ENCODE peak calls at places on chromosomes 4 and X, in eight cellular contexts. N, P, B, Z, K, D, G and A are unnamed samples.

GRCh38 chrX:138856881-138857280 is 145.4 kb upstream of the FGF13 start:
- DNase-seq in N (no peak), P (peak), B (no peak), Z (no peak), K (no peak), D (no peak), G (no peak), A (no peak)

GRCh38 chr4:153488006-153488718 is 22.0 kb downstream of the TMEM131L start:
- DNase-seq in N (peak), P (peak), B (no peak), Z (peak), K (peak), D (no peak), G (no peak), A (no peak)

GRCh38 chr4:48779095-48779997 is 733 bp downstream of the FRYL start:
- DNase-seq in N (peak), P (peak), B (peak), Z (peak), K (peak), D (peak), G (peak), A (peak)

GRCh38 chr4:14168919-14169318 is 541.4 kb upstream of the BOD1L1 start:
- DNase-seq in N (peak), P (peak), B (no peak), Z (no peak), K (peak), D (no peak), G (peak), A (no peak)

GRCh38 chrX:2608638-2609430 is 82.3 kb upstream of the CD99 start:
- DNase-seq in N (peak), P (peak), B (no peak), Z (peak), K (peak), D (peak), G (peak), A (peak)

GRCh38 chrX:70134116-70134477 is 850 bp downstream of the IGBP1 start:
- DNase-seq in N (peak), P (no peak), B (peak), Z (no peak), K (peak), D (no peak), G (no peak), A (no peak)

GRCh38 chr4:26217961-26218676 is 102.7 kb upstream of the RBPJ start:
- DNase-seq in N (no peak), P (no peak), B (peak), Z (peak), K (no peak), D (no peak), G (peak), A (no peak)

GRCh38 chr4:40046311-40046980 is 10.2 kb upstream of the N4BP2 start:
- DNase-seq in N (peak), P (peak), B (no peak), Z (no peak), K (peak), D (no peak), G (peak), A (no peak)

GRCh38 chrX:41258281-41258680 is 75.7 kb upstream of the DDX3X start:
- DNase-seq in N (no peak), P (no peak), B (no peak), Z (no peak), K (no peak), D (no peak), G (no peak), A (no peak)

GRCh38 chr4:114180481-114180880 is 201.0 kb upstream of the ARSJ start:
- DNase-seq in N (no peak), P (peak), B (no peak), Z (no peak), K (peak), D (peak), G (peak), A (no peak)

GRCh38 chr4:151921371-151921770 is 160.6 kb upstream of the GATB start:
- DNase-seq in N (no peak), P (peak), B (no peak), Z (no peak), K (peak), D (no peak), G (no peak), A (no peak)

GRCh38 chr4:88006956-88007303 is 505 bp upstream of the PKD2 start:
- DNase-seq in N (no peak), P (no peak), B (no peak), Z (no peak), K (no peak), D (no peak), G (no peak), A (no peak)

GRCh38 chrX:120269379-120270035 is 18.9 kb downstream of the ZBTB33 start:
- DNase-seq in N (no peak), P (no peak), B (no peak), Z (no peak), K (no peak), D (no peak), G (no peak), A (no peak)

GRCh38 chrX:77442728-77443127 is 4.5 kb upstream of the FGF16 start:
- DNase-seq in N (no peak), P (peak), B (no peak), Z (no peak), K (peak), D (no peak), G (no peak), A (no peak)

GRCh38 chr4:1956631-1957030 is 52.1 kb downstream of the NELFA start:
- DNase-seq in N (no peak), P (no peak), B (no peak), Z (no peak), K (no peak), D (no peak), G (no peak), A (no peak)

GRCh38 chr4:80161413-80162058 is 35.8 kb upstream of the PRDM8 start:
- DNase-seq in N (no peak), P (no peak), B (no peak), Z (no peak), K (no peak), D (no peak), G (no peak), A (no peak)

GRCh38 chr4:140344621-140345020 is 28.8 kb upstream of the SCOC start:
- DNase-seq in N (no peak), P (peak), B (no peak), Z (no peak), K (no peak), D (no peak), G (no peak), A (no peak)

GRCh38 chr4:126794363-126794762 is 838.4 kb upstream of the INTU start:
- DNase-seq in N (no peak), P (peak), B (no peak), Z (no peak), K (peak), D (no peak), G (no peak), A (no peak)

GRCh38 chr4:168480991-168481588 is 798 bp upstream of the DDX60L start:
- DNase-seq in N (peak), P (peak), B (peak), Z (no peak), K (peak), D (no peak), G (peak), A (no peak)

GRCh38 chrX:111560801-111561200 is 49.4 kb downstream of the SERTM2 start:
- DNase-seq in N (no peak), P (no peak), B (no peak), Z (no peak), K (no peak), D (no peak), G (no peak), A (no peak)

GRCh38 chr4:2793920-2794706 is 1.2 kb downstream of the SH3BP2 start:
- DNase-seq in N (peak), P (no peak), B (no peak), Z (peak), K (no peak), D (peak), G (no peak), A (peak)

GRCh38 chrX:40897768-40898167 is 162.4 kb upstream of the MED14 start:
- DNase-seq in N (no peak), P (no peak), B (no peak), Z (no peak), K (no peak), D (peak), G (no peak), A (no peak)

GRCh38 chr4:73948990-73949706 is 32.7 kb downstream of the PF4 start:
- DNase-seq in N (no peak), P (no peak), B (no peak), Z (no peak), K (no peak), D (no peak), G (no peak), A (no peak)

GRCh38 chr4:155405059-155405458 is 28.3 kb upstream of the MAP9 start:
- DNase-seq in N (no peak), P (no peak), B (no peak), Z (no peak), K (peak), D (no peak), G (no peak), A (no peak)

GRCh38 chrX:40140706-40141499 is 43.1 kb upstream of the BCOR start:
- DNase-seq in N (no peak), P (peak), B (no peak), Z (peak), K (peak), D (no peak), G (peak), A (peak)

GRCh38 chr4:185833055-185833598 is 21.1 kb upstream of the SORBS2 start:
- DNase-seq in N (no peak), P (peak), B (no peak), Z (no peak), K (peak), D (no peak), G (no peak), A (no peak)

GRCh38 chr4:41963105-41963504 is 18.5 kb upstream of the DCAF4L1 start:
- DNase-seq in N (no peak), P (peak), B (no peak), Z (no peak), K (peak), D (no peak), G (no peak), A (no peak)
- TF ChIP-seq CTCF in N (peak), P (peak), B (peak), Z (peak), K (peak), D (no peak), G (no peak), A (no peak)

DNA sequence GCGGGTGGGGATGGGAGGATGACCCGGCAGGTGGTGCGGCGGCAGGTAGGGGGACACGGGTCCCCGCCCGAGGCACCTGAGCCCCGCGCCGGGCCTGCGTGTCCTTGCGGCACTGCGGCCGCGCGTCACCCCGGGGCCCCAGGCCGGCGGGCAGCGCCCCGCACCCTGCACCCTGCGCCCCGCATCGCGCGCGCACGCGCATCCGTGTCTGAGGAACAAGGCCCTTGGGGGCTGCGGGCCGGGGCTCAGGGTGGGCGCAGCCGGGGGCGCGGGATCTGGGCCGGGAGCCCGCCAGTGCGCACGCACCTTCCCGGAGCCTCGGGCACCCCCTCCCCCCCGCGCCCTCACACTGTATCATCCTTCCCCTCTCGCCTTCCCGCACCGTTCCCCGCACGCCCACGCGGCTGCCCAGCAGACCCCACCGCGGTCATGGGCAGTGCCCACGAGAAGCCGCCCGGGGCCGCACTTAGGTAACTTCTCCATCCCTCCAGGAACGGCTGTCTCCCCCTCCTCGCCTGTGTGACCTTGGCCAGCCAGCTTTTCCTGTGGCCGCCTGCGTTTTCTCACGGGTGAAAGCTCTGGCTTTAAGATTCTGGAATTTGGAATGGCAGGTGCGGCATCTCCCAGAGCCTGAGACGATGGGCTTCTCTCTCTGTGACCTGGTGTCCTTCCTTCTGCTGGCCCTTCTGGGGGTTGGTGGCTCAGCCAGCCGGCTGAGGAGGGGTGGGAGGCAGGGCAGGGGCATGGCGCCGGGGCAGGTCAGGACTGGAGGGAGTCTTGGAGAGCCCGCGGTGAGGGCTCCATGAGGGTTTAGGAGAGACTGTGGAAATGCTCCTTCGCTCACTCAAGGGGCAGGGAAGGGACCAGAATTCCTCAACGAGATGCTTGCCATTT is 746 bp downstream of the ATP2B3 start:
- DNase-seq in N (no peak), P (no peak), B (no peak), Z (no peak), K (no peak), D (no peak), G (no peak), A (no peak)
- H3K4me3 ChIP-seq in N (no peak), P (no peak), B (no peak), Z (no peak), K (no peak), D (peak), G (no peak), A (peak)

GRCh38 chr4:169615467-169616106 is 3.2 kb upstream of the NEK1 start:
- DNase-seq in N (no peak), P (peak), B (no peak), Z (no peak), K (peak), D (no peak), G (no peak), A (no peak)

GRCh38 chr4:169617306-169617705 is 3.1 kb upstream of the CLCN3 start:
- DNase-seq in N (no peak), P (no peak), B (no peak), Z (no peak), K (no peak), D (no peak), G (no peak), A (no peak)

GRCh38 chr4:169611991-169612868 is at the start of gene NEK1:
- DNase-seq in N (peak), P (peak), B (peak), Z (peak), K (peak), D (peak), G (peak), A (peak)

GRCh38 chr4:169611157-169611556 is 1.2 kb downstream of the NEK1 start:
- DNase-seq in N (no peak), P (no peak), B (no peak), Z (no peak), K (no peak), D (no peak), G (no peak), A (no peak)

DNA sequence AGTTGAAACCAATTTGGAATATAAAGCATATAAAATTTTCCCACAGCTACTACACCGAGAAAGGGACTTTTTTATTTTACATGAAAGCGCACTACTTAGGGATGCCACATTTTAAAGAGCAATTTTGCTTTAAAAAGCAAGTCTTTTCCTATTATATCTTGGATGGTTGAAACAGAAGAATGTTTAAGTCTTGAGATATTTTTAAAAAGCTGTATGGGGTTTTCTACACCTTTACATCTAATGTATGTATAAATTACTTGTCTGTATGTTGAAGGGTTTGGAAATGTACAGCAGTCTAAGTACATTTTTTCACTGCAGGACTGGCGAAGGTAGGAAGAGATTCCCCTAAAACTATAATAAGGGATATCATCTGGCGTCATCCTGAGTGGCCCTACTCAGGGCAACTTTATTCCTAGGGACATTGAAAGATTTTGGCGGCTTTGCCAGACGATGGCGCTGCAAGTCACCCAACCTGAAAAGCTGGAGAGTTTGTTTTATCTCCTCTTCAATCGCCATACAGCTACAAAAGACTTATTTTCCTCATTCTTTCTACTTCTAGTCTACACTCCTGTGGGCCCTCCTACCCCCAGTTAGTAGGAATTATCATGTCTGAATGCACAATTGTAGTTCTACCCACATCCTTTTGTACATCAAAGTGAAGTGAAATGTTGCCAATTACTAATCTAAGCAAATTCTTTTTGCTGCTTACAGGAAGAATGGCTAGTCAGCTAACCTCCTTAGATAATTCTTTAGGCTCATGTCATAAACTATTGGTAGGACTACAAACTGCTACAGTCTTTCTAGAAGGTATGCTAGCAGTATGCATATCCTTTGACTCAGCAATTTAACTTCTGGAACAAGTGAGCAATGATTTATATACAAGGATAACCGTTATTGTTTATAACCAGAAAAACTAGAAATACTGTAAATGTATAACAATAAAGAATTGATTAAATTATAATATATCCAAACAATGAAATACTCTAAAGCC is 781 bp upstream of the NEK1 start:
- DNase-seq in N (peak), P (peak), B (no peak), Z (peak), K (peak), D (peak), G (peak), A (no peak)
- H3K27ac ChIP-seq in N (peak), P (peak), B (peak), Z (peak), K (no peak), D (peak), G (peak), A (peak)

DNA sequence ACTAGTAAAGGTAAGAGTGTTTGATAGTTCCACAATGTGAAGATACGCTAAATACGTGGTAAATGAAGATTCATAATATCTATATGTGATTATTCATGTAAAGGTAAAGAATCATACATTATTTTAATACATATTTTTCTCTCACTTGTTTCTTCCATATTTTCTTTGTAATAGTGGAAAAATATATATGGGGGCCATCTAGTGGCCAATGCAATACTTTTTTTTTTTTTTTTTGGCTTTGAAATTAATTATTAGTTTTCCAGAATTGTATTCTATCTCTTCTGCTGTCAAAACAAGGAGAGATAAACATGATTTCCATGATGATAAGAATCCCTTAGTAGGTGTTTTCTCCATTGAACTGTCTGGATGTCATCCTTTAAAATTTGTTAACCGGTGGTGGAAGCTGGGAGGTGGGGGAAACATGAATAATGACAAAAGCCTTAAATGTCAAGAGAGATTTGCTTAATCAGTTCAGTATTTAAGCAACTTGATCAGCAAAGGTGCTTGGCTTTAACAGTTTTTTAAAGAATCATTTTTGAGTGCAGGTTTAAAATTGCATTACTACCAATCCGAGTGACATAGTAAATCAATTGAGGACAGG is 508.7 kb upstream of the HTR2C start:
- DNase-seq in N (no peak), P (no peak), B (no peak), Z (no peak), K (no peak), D (no peak), G (no peak), A (no peak)
- TF ChIP-seq CTCF in N (peak), P (no peak), B (no peak), Z (peak), K (peak), D (no peak), G (peak), A (no peak)

DNA sequence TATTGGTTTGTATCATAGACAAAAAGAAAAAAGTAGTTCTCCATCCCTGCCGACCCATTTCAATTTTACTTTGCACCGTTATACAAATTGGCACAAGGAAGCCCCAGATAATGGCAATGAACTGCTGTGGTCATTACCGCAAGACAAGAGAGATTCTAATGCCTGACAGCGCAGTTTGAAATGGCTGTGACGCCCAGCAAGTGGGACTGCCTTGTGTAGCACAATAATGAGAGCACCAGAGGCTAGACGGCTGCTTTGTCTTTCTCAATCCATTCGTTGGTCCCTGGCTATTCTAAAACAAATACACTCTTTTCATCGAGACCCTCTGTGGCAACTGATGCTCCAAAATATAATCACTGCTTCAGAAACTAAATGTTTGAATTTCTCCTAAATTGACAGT is 192.4 kb upstream of the NEIL3 start:
- DNase-seq in N (no peak), P (peak), B (no peak), Z (no peak), K (no peak), D (no peak), G (no peak), A (no peak)
- H3K4me3 ChIP-seq in N (no peak), P (no peak), B (no peak), Z (no peak), K (no peak), D (no peak), G (no peak), A (no peak)